ENCODE peak calls at places on chromosomes 4 and X, in eight cellular contexts. H is MM.1S, Y is adrenal gland, F is OCI-LY7, D is WERI-Rb-1, P is upper lobe of right lung, M is breast epithelium, W is prostate gland. B is an unnamed sample.

GRCh38 chr4:25654971-25655963 is at the start of gene SLC34A2:
- DNase-seq in H (no peak), Y (no peak), F (no peak), D (no peak), P (peak; percentile 93), M (no peak), W (peak; percentile 19), B (no peak)

GRCh38 chr4:153364061-153364460 is 19.6 kb downstream of the MND1 start:
- DNase-seq in H (no peak), Y (no peak), F (no peak), D (no peak), P (no peak), M (no peak), W (no peak), B (no peak)

GRCh38 chr4:95641571-95641970 is 92.8 kb upstream of the UNC5C start:
- DNase-seq in H (no peak), Y (no peak), F (no peak), D (no peak), P (no peak), M (no peak), W (no peak), B (no peak)

GRCh38 chr4:10733016-10733415 is 48.4 kb upstream of the CLNK start:
- DNase-seq in H (no peak), Y (no peak), F (no peak), D (no peak), P (no peak), M (no peak), W (no peak), B (no peak)

GRCh38 chr4:48908687-48909086 is 2.1 kb upstream of the OCIAD2 start:
- DNase-seq in H (no peak), Y (no peak), F (no peak), D (no peak), P (no peak), M (no peak), W (no peak), B (no peak)

GRCh38 chr4:102326951-102327350 is 18.3 kb downstream of the SLC39A8 start:
- DNase-seq in H (no peak), Y (no peak), F (no peak), D (no peak), P (no peak), M (no peak), W (no peak), B (no peak)

GRCh38 chr4:25903905-25904747 is 9.9 kb upstream of the SMIM20 start:
- DNase-seq in H (no peak), Y (no peak), F (peak; percentile 26), D (no peak), P (no peak), M (no peak), W (no peak), B (no peak)

GRCh38 chr4:166121897-166122296 is 248.9 kb downstream of the TLL1 start:
- DNase-seq in H (no peak), Y (no peak), F (no peak), D (no peak), P (no peak), M (no peak), W (no peak), B (no peak)

GRCh38 chr4:128354205-128354821 is 66.7 kb upstream of the PGRMC2 start:
- DNase-seq in H (no peak), Y (peak; percentile 77), F (no peak), D (no peak), P (no peak), M (no peak), W (no peak), B (no peak)

DNA sequence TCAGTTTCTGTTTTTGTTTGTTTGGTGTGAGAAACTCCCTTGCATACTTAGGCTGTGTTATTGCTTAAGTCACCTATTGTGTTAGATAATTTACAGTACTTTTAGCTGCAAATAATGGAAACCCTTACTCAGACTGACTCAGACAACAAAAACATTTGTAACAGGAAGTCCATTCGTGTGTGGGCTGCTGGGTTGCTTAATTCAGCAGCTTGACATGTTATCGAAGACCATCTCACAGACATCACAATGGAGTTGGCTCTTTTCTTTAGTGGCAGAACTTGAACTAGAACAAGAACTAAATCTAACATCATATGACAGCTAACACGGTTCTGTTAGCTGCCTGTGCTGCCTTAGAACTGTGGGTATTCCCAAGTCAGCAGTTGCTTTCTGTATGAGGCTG is 9.9 kb upstream of the GABRE start:
- DNase-seq in H (no peak), Y (peak; percentile 52), F (no peak), D (no peak), P (no peak), M (no peak), W (no peak), B (no peak)
- H3K27ac ChIP-seq in H (no peak overlapping the region), Y (no peak overlapping the region), F (no peak overlapping the region), D (no peak overlapping the region), P (no peak overlapping the region), M (no peak overlapping the region), W (no peak overlapping the region), B (no peak overlapping the region)

GRCh38 chrX:9882669-9883446 is 84.3 kb upstream of the CLDN34 start:
- DNase-seq in H (no peak), Y (no peak), F (peak; percentile 0), D (no peak), P (peak; percentile 68), M (no peak), W (no peak), B (no peak)

GRCh38 chrX:9888953-9889470 is 78.1 kb upstream of the CLDN34 start:
- DNase-seq in H (no peak), Y (no peak), F (no peak), D (no peak), P (no peak), M (no peak), W (no peak), B (no peak)

GRCh38 chrX:9880912-9881311 is 86.2 kb upstream of the CLDN34 start:
- DNase-seq in H (no peak), Y (no peak), F (no peak), D (no peak), P (no peak), M (no peak), W (no peak), B (no peak)

GRCh38 chrX:9884031-9884779 is 83.0 kb upstream of the CLDN34 start:
- DNase-seq in H (no peak), Y (peak; percentile 67), F (no peak), D (no peak), P (no peak), M (no peak), W (no peak), B (no peak)

GRCh38 chrX:9885150-9885549 is 82.0 kb upstream of the CLDN34 start:
- DNase-seq in H (peak; percentile 43), Y (peak; percentile 84), F (peak; percentile 44), D (peak; percentile 76), P (peak; percentile 80), M (no peak), W (peak; percentile 35), B (no peak)
- TF ChIP-seq CTCF in H (peak; percentile 64), Y (peak; percentile 46), F (peak; percentile 77), D (peak; percentile 93), P (peak; percentile 52), M (peak; percentile 24), W (no peak), B (peak; percentile 60)

DNA sequence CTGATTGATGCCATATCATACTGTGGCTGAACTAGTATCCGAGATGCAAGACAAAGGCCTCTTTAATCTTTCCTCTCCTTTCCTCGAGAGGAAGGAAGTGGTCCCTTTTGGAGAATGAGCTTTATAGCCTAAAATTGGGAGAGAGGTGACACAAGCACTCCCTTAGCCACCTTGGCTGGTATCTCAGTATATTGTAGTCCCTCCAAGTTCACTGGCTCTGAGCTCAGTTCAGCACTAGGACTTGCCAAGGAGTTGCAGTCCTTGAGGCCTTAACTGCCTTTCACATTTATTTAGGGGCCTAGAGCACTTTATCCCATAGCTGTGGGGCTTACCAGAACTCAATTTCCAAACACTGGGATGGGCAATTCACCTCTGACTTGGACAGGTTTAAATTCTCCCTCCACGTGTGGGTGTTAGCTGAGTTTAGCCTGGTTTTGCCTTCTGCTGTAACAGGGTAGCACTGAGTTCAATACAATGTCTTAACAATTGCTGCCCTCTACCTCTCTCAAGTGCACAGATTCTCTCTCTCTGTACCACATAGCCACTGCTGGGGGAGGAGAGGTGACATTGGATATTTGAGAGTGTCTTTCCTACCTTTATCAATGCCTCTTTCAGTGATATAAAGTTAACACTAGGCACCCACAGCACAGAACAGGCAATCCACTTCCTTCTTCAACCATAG is 216.4 kb downstream of the TECRL start:
- DNase-seq in H (no peak), Y (no peak), F (no peak), D (no peak), P (no peak), M (no peak), W (no peak), B (no peak)
- H3K27ac ChIP-seq in H (no peak overlapping the region), Y (no peak overlapping the region), F (no peak overlapping the region), D (no peak overlapping the region), P (no peak overlapping the region), M (no peak overlapping the region), W (no peak overlapping the region), B (no peak overlapping the region)

GRCh38 chr4:150999091-150999490 is 16.0 kb downstream of the LRBA start:
- DNase-seq in H (no peak), Y (no peak), F (peak; percentile 32), D (no peak), P (no peak), M (no peak), W (no peak), B (no peak)

GRCh38 chr4:151000747-151001429 is 14.2 kb downstream of the LRBA start:
- DNase-seq in H (no peak), Y (no peak), F (no peak), D (no peak), P (no peak), M (no peak), W (no peak), B (no peak)

DNA sequence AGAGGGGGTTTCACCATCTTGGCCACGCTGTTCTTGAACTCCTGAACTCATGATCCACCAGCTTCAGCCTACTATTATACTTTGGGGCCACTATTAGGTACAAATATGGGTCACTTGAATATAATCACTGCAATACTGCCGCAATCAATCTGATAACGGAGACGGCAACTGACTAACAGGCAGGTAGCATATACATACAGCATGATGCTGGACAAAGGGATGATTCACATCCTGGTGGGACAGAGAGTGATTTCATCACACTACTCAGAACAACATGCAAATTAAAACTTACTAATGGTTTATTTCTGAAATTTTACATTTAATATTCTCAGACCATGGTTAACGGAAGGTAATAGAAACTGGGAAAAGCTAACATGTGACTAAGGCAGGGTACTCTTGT is 10.9 kb downstream of the LRBA start:
- DNase-seq in H (no peak), Y (no peak), F (no peak), D (no peak), P (no peak), M (no peak), W (no peak), B (no peak)
- TF ChIP-seq CTCF in H (no peak), Y (no peak), F (no peak), D (no peak), P (no peak), M (no peak), W (no peak), B (no peak)

B was measured in dorsolateral prefrontal cortex.